ENCODE peak calls at places on chromosomes 2 and 18, in nine cellular contexts. Z is GF-D8; U is central memory CD4-positive, alpha-beta T cell; C is iris pigment epithelial cell; R is activated naive CD4-positive, alpha-beta T cell treated with anti-CD3 and anti-CD28 coated beads for 36 hours; N is SK-MEL-5; F is neuronal stem cell; W is NCI-H510A treated with DMSO at 0.1 percent for 48 hours; A is HT1080. H is an unnamed sample.

GRCh38 chr2:10080536-10081304 is 509 bp upstream of the CYS1 start:
- DNase-seq in Z (no peak), U (peak), C (no peak), R (peak), N (no peak), F (no peak), W (no peak), A (no peak), H (no peak)

GRCh38 chr2:25558262-25558661 is 115.1 kb downstream of the DTNB start:
- DNase-seq in Z (peak), U (peak), C (peak), R (peak), N (peak), F (no peak), W (no peak), A (peak), H (no peak)

GRCh38 chr18:34976899-34977786 is 64.1 kb upstream of the MAPRE2 start:
- DNase-seq in Z (no peak), U (peak), C (peak), R (peak), N (peak), F (peak), W (peak), A (peak), H (peak)

GRCh38 chr2:199329466-199329865 is 128.3 kb downstream of the SATB2 start:
- DNase-seq in Z (no peak), U (no peak), C (peak), R (no peak), N (no peak), F (no peak), W (no peak), A (peak), H (no peak)

GRCh38 chr2:204545861-204546773 is 842 bp downstream of the PARD3B start:
- DNase-seq in Z (no peak), U (no peak), C (no peak), R (no peak), N (no peak), F (no peak), W (peak), A (peak), H (no peak)

GRCh38 chr18:49617329-49617695 is 55.5 kb downstream of the LIPG start:
- DNase-seq in Z (no peak), U (no peak), C (no peak), R (no peak), N (no peak), F (no peak), W (no peak), A (no peak), H (no peak)

GRCh38 chr2:52220393-52220792 is 1188.5 kb upstream of the NRXN1 start:
- DNase-seq in Z (no peak), U (no peak), C (no peak), R (no peak), N (no peak), F (no peak), W (peak), A (peak), H (no peak)

GRCh38 chr2:238231251-238231793 is 8.5 kb downstream of the HES6 start:
- DNase-seq in Z (peak), U (peak), C (peak), R (peak), N (no peak), F (peak), W (no peak), A (no peak), H (peak)

GRCh38 chr18:50099725-50100414 is 95.1 kb downstream of the MYO5B start:
- DNase-seq in Z (no peak), U (no peak), C (peak), R (no peak), N (no peak), F (no peak), W (peak), A (peak), H (no peak)

GRCh38 chr2:53740170-53740569 is 27.4 kb upstream of the CHAC2 start:
- DNase-seq in Z (peak), U (no peak), C (peak), R (no peak), N (peak), F (no peak), W (no peak), A (no peak), H (no peak)

GRCh38 chr2:213007290-213007838 is 144.0 kb downstream of the IKZF2 start:
- DNase-seq in Z (no peak), U (no peak), C (no peak), R (no peak), N (no peak), F (no peak), W (no peak), A (no peak), H (no peak)

GRCh38 chr2:129877795-129878775 is 101.4 kb upstream of the RAB6C start:
- DNase-seq in Z (no peak), U (peak), C (peak), R (no peak), N (no peak), F (peak), W (peak), A (peak), H (peak)

GRCh38 chr2:217367464-217367863 is 507.6 kb upstream of the TNP1 start:
- DNase-seq in Z (no peak), U (no peak), C (peak), R (no peak), N (no peak), F (no peak), W (no peak), A (peak), H (no peak)

GRCh38 chr2:71880846-71881610 is 266.6 kb downstream of the CYP26B1 start:
- DNase-seq in Z (no peak), U (no peak), C (peak), R (no peak), N (no peak), F (no peak), W (no peak), A (peak), H (no peak)

GRCh38 chr2:131590896-131591295 is 63.2 kb downstream of the CCDC74A start:
- DNase-seq in Z (no peak), U (no peak), C (no peak), R (no peak), N (no peak), F (no peak), W (no peak), A (no peak), H (no peak)

GRCh38 chr2:236317938-236318396 is 53.8 kb upstream of the ASB18 start:
- DNase-seq in Z (no peak), U (no peak), C (no peak), R (no peak), N (no peak), F (no peak), W (peak), A (no peak), H (no peak)

GRCh38 chr2:176151199-176152099 is at the start of gene HOXD4:
- DNase-seq in Z (no peak), U (no peak), C (no peak), R (no peak), N (no peak), F (no peak), W (no peak), A (no peak), H (no peak)

GRCh38 chr18:74451148-74451547 is 6.0 kb downstream of the DIPK1C start:
- DNase-seq in Z (no peak), U (no peak), C (no peak), R (no peak), N (no peak), F (no peak), W (no peak), A (no peak), H (no peak)

H was measured in occipital lobe.